ENCODE peak calls at places on chromosome 12, in eight cellular contexts. B is heart right ventricle; V is stimulated activated CD4-positive, alpha-beta T cell treated with anti-CD3 and anti-CD28 coated beads, Interleukin-4, amount 100 ng/mL, for 4 hours; D is left lung; E is upper lobe of left lung; Y is iPS DF 6.9; I is AG04449; K is left colon. X is an unnamed sample.

GRCh38 chr12:54197037-54197909 is 8.5 kb upstream of the SMUG1 start:
- DNase-seq in B (no peak), Y (no peak), I (no peak), E (no peak), D (no peak), K (no peak), V (no peak), X (no peak)

GRCh38 chr12:28507867-28508266 is 317.6 kb downstream of the CCDC91 start:
- DNase-seq in I (no peak), E (no peak), B (no peak), K (no peak), D (no peak), V (no peak), Y (no peak), X (no peak)

GRCh38 chr12:17283563-17283962 is 677.6 kb upstream of the LMO3 start:
- DNase-seq in E (no peak), D (no peak), V (no peak), Y (no peak), I (no peak), B (no peak), K (no peak), X (no peak)

GRCh38 chr12:113087193-113087592 is 30.7 kb downstream of the DTX1 start:
- DNase-seq in D (no peak), K (no peak), B (no peak), I (no peak), E (no peak), Y (no peak), V (no peak), X (no peak)

GRCh38 chr12:98408681-98409080 is 106.7 kb upstream of the TMPO start:
- DNase-seq in K (no peak), E (no peak), B (no peak), V (no peak), D (no peak), Y (no peak), I (no peak), X (no peak)

GRCh38 chr12:60168441-60168840 is 572.6 kb downstream of the SLC16A7 start:
- DNase-seq in I (no peak), K (no peak), D (no peak), V (no peak), Y (no peak), B (no peak), E (no peak), X (no peak)

GRCh38 chr12:120468271-120468845 is 1.2 kb downstream of the SRSF9 start:
- DNase-seq in D (peak), Y (no peak), E (peak), K (peak), B (peak), I (no peak), V (no peak), X (no peak)

GRCh38 chr12:21775130-21775920 is 819 bp upstream of the KCNJ8 start:
- DNase-seq in Y (no peak), E (no peak), I (no peak), K (no peak), D (no peak), V (no peak), B (no peak), X (no peak)

GRCh38 chr12:82359115-82359478 is 768 bp downstream of the METTL25 start:
- DNase-seq in B (peak), K (peak), E (peak), V (no peak), I (no peak), D (no peak), Y (peak), X (peak)

GRCh38 chr12:109720152-109720855 is 6.7 kb downstream of the FAM222A start:
- DNase-seq in V (no peak), B (peak), E (no peak), D (no peak), Y (no peak), K (no peak), I (no peak), X (peak)

GRCh38 chr12:51689972-51690371 is 98.9 kb downstream of the SCN8A start:
- DNase-seq in D (no peak), K (no peak), I (no peak), Y (no peak), B (no peak), E (no peak), V (no peak), X (no peak)